ENCODE peak calls at places on chromosomes 13 and 19, in four cellular contexts. J, X, Z and O are unnamed samples.

GRCh38 chr19:50720921-50721291 is 1.3 kb upstream of the SHANK1 start:
- DNase-seq in J (no peak), Z (no peak), X (no peak), O (no peak)

GRCh38 chr13:39129253-39129652 is 91.0 kb downstream of the NHLRC3 start:
- DNase-seq in Z (no peak), J (no peak), X (peak; percentile 10), O (no peak)

GRCh38 chr13:96080676-96081075 is 9.2 kb upstream of the HS6ST3 start:
- DNase-seq in J (no peak), Z (no peak), X (no peak), O (no peak)

GRCh38 chr19:46860125-46860845 is 512 bp upstream of the ARHGAP35 start:
- DNase-seq in J (peak; percentile 97), Z (peak; percentile 98), X (peak; percentile 99), O (peak; percentile 99)

GRCh38 chr13:54162069-54162468 is 1133.5 kb downstream of the OLFM4 start:
- DNase-seq in Z (no peak), X (no peak), J (no peak), O (no peak)

GRCh38 chr19:50877338-50877737 is 4.1 kb downstream of the KLK2 start:
- DNase-seq in J (no peak), Z (no peak), X (peak; percentile 94), O (peak; percentile 49)

GRCh38 chr13:65260938-65261880 is 1968.9 kb downstream of the PCDH9 start:
- DNase-seq in X (no peak), Z (no peak), J (no peak), O (no peak)

GRCh38 chr19:4521888-4522242 is 3.6 kb upstream of the PLIN4 start:
- DNase-seq in X (no peak), Z (no peak), J (no peak), O (no peak)

GRCh38 chr13:31835932-31836331 is 96.6 kb downstream of the RXFP2 start:
- DNase-seq in J (peak; percentile 45), X (peak; percentile 48), Z (no peak), O (peak; percentile 86)

GRCh38 chr13:49635599-49636433 is 7.5 kb downstream of the ARL11 start:
- DNase-seq in Z (peak; percentile 36), J (peak; percentile 25), X (peak; percentile 81), O (no peak)

GRCh38 chr19:35299523-35300339 is 7.8 kb downstream of the MAG start:
- DNase-seq in J (no peak), X (no peak), Z (peak; percentile 37), O (no peak)

GRCh38 chr13:76993021-76993420 is 1.1 kb downstream of the CLN5 start:
- DNase-seq in Z (no peak), J (peak; percentile 25), X (no peak), O (no peak)

GRCh38 chr19:1457031-1457739 is 7.3 kb downstream of the APC2 start:
- DNase-seq in X (no peak), Z (no peak), J (no peak), O (no peak)

GRCh38 chr13:36925603-36926002 is 5.6 kb upstream of the SMAD9 start:
- DNase-seq in J (no peak), Z (no peak), X (no peak), O (no peak)